ENCODE peak calls at places on chromosomes 12 and 14, in seven cellular contexts. K is body of pancreas, E is cardiac muscle cell, I is testis, W is brain microvascular endothelial cell, R is AG09309, Z is lower lobe of right lung. N is an unnamed sample.

GRCh38 chr12:98227162-98227561 is 288.2 kb upstream of the TMPO start:
- DNase-seq in K (no peak), E (peak), I (peak), W (no peak), R (no peak), Z (no peak), N (no peak)

GRCh38 chr14:80754696-80755095 is 186.8 kb downstream of the CEP128 start:
- DNase-seq in K (no peak), E (no peak), I (no peak), W (no peak), R (no peak), Z (no peak), N (no peak)

GRCh38 chr12:121514184-121514742 is 66.6 kb downstream of the KDM2B start:
- DNase-seq in K (no peak), E (no peak), I (no peak), W (no peak), R (no peak), Z (no peak), N (no peak)

GRCh38 chr12:2682301-2683282 is 112.2 kb upstream of the FKBP4 start:
- DNase-seq in K (no peak), E (peak), I (peak), W (peak), R (no peak), Z (no peak), N (peak)

GRCh38 chr12:58097741-58098140 is 156.4 kb downstream of the ATP23 start:
- DNase-seq in K (no peak), E (no peak), I (no peak), W (no peak), R (no peak), Z (no peak), N (no peak)

GRCh38 chr14:104856157-104856868 is 8.8 kb upstream of the CEP170B start:
- DNase-seq in K (no peak), E (no peak), I (no peak), W (no peak), R (no peak), Z (no peak), N (no peak)

GRCh38 chr12:122395319-122395718 is 27.1 kb downstream of the CLIP1 start:
- DNase-seq in K (no peak), E (peak), I (no peak), W (peak), R (peak), Z (no peak), N (no peak)

GRCh38 chr14:49280566-49280965 is 305.6 kb downstream of the RPS29 start:
- DNase-seq in K (no peak), E (no peak), I (no peak), W (no peak), R (no peak), Z (no peak), N (no peak)

GRCh38 chr12:674272-674781 is 11.1 kb upstream of the NINJ2 start:
- DNase-seq in K (no peak), E (no peak), I (no peak), W (no peak), R (no peak), Z (no peak), N (no peak)

GRCh38 chr14:22423958-22424357 is 165.1 kb downstream of the DAD1 start:
- DNase-seq in K (no peak), E (no peak), I (no peak), W (no peak), R (no peak), Z (no peak), N (no peak)

DNA sequence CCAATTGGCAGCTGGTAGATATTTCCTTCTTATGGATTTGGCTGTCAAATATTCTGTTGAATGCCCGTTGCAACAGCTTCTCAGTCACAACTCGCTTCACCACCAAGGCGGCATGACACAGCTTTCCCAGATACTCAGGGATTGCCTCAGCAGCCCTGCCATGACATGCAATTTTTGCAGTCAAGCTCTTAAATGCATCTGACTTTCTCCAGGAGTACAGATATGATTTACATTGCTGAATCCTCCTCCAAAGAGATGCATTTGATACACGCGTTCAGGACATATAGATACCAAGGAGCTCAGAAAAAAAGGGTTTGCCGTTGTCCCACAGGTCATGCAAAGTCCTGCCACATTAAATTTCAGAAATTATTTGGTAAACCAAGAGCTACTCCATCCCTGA is 6.5 kb downstream of the KRT5 start:
- DNase-seq in K (no peak), E (no peak), I (no peak), W (no peak), R (no peak), Z (no peak), N (no peak)
- H3K4me3 ChIP-seq in K (no peak), E (no peak), I (no peak), W (no peak), R (no peak), Z (no peak), N (no peak)

GRCh38 chr14:102500724-102501123 is 8.9 kb downstream of the ANKRD9 start:
- DNase-seq in K (no peak), E (no peak), I (no peak), W (no peak), R (no peak), Z (no peak), N (no peak)
- H3K4me3 ChIP-seq in K (no peak), E (no peak), I (no peak), W (no peak), R (no peak), Z (no peak), N (no peak)

DNA sequence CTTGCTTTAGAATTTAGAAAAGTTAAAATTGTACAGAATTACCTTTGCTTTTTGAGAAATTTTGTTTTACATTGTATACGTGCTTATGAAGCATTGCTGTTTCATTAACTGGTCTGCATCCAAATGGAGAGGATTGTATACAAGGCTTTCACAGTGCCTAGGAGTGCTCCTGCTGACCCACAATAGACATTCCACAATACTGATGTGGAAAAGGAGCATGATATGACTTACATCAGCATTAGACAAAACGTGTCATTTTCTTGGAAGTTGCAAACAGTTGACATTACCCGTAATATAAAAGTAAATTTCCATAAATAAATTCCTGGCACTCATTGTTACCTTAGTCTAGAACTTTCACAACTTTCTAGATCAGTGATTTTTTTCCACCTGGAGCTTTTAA is 1.9 kb downstream of the PRKD1 start:
- DNase-seq in K (no peak), E (peak), I (no peak), W (no peak), R (no peak), Z (no peak), N (no peak)
- H3K4me3 ChIP-seq in K (no peak), E (peak), I (no peak), W (no peak), R (peak), Z (peak), N (peak)

GRCh38 chr12:52010692-52011601 is 4.2 kb downstream of the TAMALIN start:
- DNase-seq in K (no peak), E (no peak), I (no peak), W (no peak), R (no peak), Z (no peak), N (no peak)
- H3K4me3 ChIP-seq in K (no peak), E (no peak), I (no peak), W (peak), R (no peak), Z (peak), N (no peak)

DNA sequence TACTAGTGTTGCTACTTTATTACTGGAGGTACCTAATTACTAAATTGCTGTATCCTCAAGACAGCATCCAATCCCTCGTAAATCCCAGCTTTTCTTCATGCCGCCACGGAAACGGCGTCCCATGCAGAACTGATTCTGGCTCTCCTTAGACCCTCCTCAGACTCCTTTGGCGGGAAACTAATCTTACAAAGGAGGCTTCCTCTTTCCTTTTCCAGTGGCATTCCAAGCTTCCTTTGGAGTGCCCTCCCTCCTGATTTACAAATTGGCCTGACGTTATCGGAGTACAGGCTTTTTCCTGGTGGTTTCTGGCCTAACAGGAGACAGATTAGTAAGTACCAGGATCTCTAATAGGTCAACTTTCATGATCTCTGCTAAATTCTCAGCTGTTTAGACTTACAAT is 1.4 kb upstream of the ZDHHC17 start:
- DNase-seq in K (no peak), E (peak), I (no peak), W (no peak), R (no peak), Z (no peak), N (peak)
- H3K4me3 ChIP-seq in K (no peak), E (peak), I (no peak), W (no peak), R (peak), Z (peak), N (no peak)

GRCh38 chr12:7502612-7503011 is 965 bp downstream of the CD163 start:
- DNase-seq in K (no peak), E (no peak), I (no peak), W (no peak), R (no peak), Z (no peak), N (no peak)
- H3K4me3 ChIP-seq in K (no peak), E (no peak), I (no peak), W (no peak), R (no peak), Z (peak), N (no peak)

GRCh38 chr14:20477211-20477876 is 8.1 kb downstream of the PNP start:
- DNase-seq in K (peak), E (peak), I (peak), W (peak), R (no peak), Z (peak), N (no peak)
- H3K4me3 ChIP-seq in K (no peak), E (no peak), I (no peak), W (no peak), R (no peak), Z (peak), N (no peak)

GRCh38 chr12:9240776-9241175 is 32.6 kb upstream of the PZP start:
- DNase-seq in K (no peak), E (no peak), I (no peak), W (no peak), R (no peak), Z (no peak), N (no peak)
- H3K4me3 ChIP-seq in K (no peak), E (no peak), I (peak), W (no peak), R (no peak), Z (peak), N (no peak)

N was measured in hepatocyte.